ENCODE peak calls at places on chromosomes 5 and 9, in four cellular contexts. K is GM13977, H is endothelial cell, D is OCI-LY7. E is an unnamed sample.

GRCh38 chr9:32928145-32928763 is 73.2 kb downstream of the APTX start:
- DNase-seq in K (no peak), H (no peak), D (no peak), E (no peak)

GRCh38 chr5:67575087-67575486 is 378.5 kb upstream of the CD180 start:
- DNase-seq in K (no peak), H (no peak), D (no peak), E (no peak)

GRCh38 chr9:91187965-91188344 is 173.8 kb downstream of the AUH start:
- DNase-seq in K (no peak), H (no peak), D (no peak), E (no peak)

GRCh38 chr9:98805506-98806272 is 1.8 kb upstream of the GALNT12 start:
- DNase-seq in K (no peak), H (no peak), D (no peak), E (no peak)

GRCh38 chr5:159894149-159894720 is 22.0 kb upstream of the ADRA1B start:
- DNase-seq in K (no peak), H (no peak), D (no peak), E (no peak)

GRCh38 chr5:137847699-137848098 is 20.0 kb upstream of the MYOT start:
- DNase-seq in K (peak; percentile 29), H (no peak), D (no peak), E (no peak)

GRCh38 chr5:603081-603998 is 8.8 kb upstream of the CEP72 start:
- DNase-seq in K (no peak), H (no peak), D (no peak), E (no peak)

GRCh38 chr5:79971156-79971555 is 19.9 kb downstream of the MTX3 start:
- DNase-seq in K (no peak), H (no peak), D (no peak), E (no peak)

GRCh38 chr9:137545123-137545522 is 5.1 kb downstream of the PNPLA7 start:
- DNase-seq in K (no peak), H (no peak), D (no peak), E (no peak)

GRCh38 chr5:72394688-72395087 is 74.5 kb downstream of the PTCD2 start:
- DNase-seq in K (peak; percentile 49), H (no peak), D (peak; percentile 6), E (peak; percentile 22)

GRCh38 chr5:76413746-76414145 is 10.7 kb downstream of the IQGAP2 start:
- DNase-seq in K (no peak), H (no peak), D (no peak), E (no peak)

GRCh38 chr5:132230871-132231270 is 3.2 kb upstream of the P4HA2 start:
- DNase-seq in K (no peak), H (no peak), D (no peak), E (no peak)

GRCh38 chr9:132192728-132193127 is 30.9 kb downstream of the NTNG2 start:
- DNase-seq in K (no peak), H (no peak), D (no peak), E (no peak)

GRCh38 chr9:79196606-79197005 is 375.2 kb upstream of the TLE4 start:
- DNase-seq in K (no peak), H (no peak), D (no peak), E (no peak)

GRCh38 chr9:111038336-111039202 is at the start of gene LPAR1:
- DNase-seq in K (peak; percentile 14), H (peak; percentile 53), D (no peak), E (no peak)

GRCh38 chr9:121233906-121234901 is 32.5 kb upstream of the RAB14 start:
- DNase-seq in K (no peak), H (no peak), D (no peak), E (peak; percentile 28)

GRCh38 chr9:38026840-38027527 is 42.0 kb downstream of the SHB start:
- DNase-seq in K (no peak), H (no peak), D (no peak), E (no peak)

GRCh38 chr9:88799706-88800682 is 191.3 kb upstream of the S1PR3 start:
- DNase-seq in K (no peak), H (no peak), D (no peak), E (peak; percentile 29)

GRCh38 chr9:118652935-118653334 is 716.3 kb downstream of the BRINP1 start:
- DNase-seq in K (no peak), H (no peak), D (no peak), E (no peak)

GRCh38 chr5:157057459-157058370 is 1.2 kb downstream of the HAVCR1 start:
- DNase-seq in K (no peak), H (no peak), D (no peak), E (no peak)

GRCh38 chr5:137496919-137497318 is 2.2 kb downstream of the SPOCK1 start:
- DNase-seq in K (no peak), H (no peak), D (no peak), E (no peak)

GRCh38 chr5:132459031-132459982 is 31.3 kb downstream of the IRF1 start:
- DNase-seq in K (no peak), H (no peak), D (no peak), E (peak; percentile 42)

GRCh38 chr5:128254789-128255188 is 171.2 kb downstream of the SLC12A2 start:
- DNase-seq in K (no peak), H (no peak), D (no peak), E (no peak)